ENCODE peak calls at places on chromosomes 16 and 17, in nine cellular contexts. B is stomach, Y is HCT116, P is skeletal muscle cell, T is A549, W is vagina, S is mucosa of descending colon, Q is left ventricle myocardium inferior, R is left lung. A is an unnamed sample.

GRCh38 chr17:37543527-37544122 is 53.9 kb downstream of the DUSP14 start:
- DNase-seq in B (no peak), Y (no peak), P (peak), T (no peak), W (no peak), S (no peak), Q (no peak), R (no peak), A (no peak)

GRCh38 chr17:71423871-71424546 is 696.8 kb upstream of the SOX9 start:
- DNase-seq in B (no peak), Y (peak), P (no peak), T (peak), W (no peak), S (no peak), Q (no peak), R (no peak), A (peak)

GRCh38 chr17:51078009-51078592 is 42.6 kb downstream of the SPAG9 start:
- DNase-seq in B (no peak), Y (no peak), P (no peak), T (no peak), W (no peak), S (no peak), Q (no peak), R (peak), A (no peak)

GRCh38 chr16:53787423-53787822 is 83.5 kb downstream of the FTO start:
- DNase-seq in B (no peak), Y (no peak), P (no peak), T (no peak), W (no peak), S (no peak), Q (no peak), R (no peak), A (no peak)

GRCh38 chr16:31421587-31421986 is 6.6 kb downstream of the COX6A2 start:
- DNase-seq in B (no peak), Y (no peak), P (no peak), T (no peak), W (no peak), S (peak), Q (no peak), R (no peak), A (peak)

GRCh38 chr17:7380855-7381683 is at the start of gene TNK1:
- DNase-seq in B (peak), Y (no peak), P (no peak), T (no peak), W (no peak), S (peak), Q (peak), R (peak), A (no peak)

GRCh38 chr16:397135-397661 is at the start of gene NME4:
- DNase-seq in B (no peak), Y (no peak), P (no peak), T (peak), W (no peak), S (no peak), Q (no peak), R (no peak), A (no peak)

GRCh38 chr17:28950752-28951427 is 428 bp downstream of the PHF12 start:
- DNase-seq in B (no peak), Y (no peak), P (no peak), T (no peak), W (no peak), S (no peak), Q (no peak), R (no peak), A (no peak)

GRCh38 chr16:75287708-75288107 is 36.3 kb upstream of the BCAR1 start:
- DNase-seq in B (no peak), Y (no peak), P (no peak), T (no peak), W (no peak), S (no peak), Q (no peak), R (peak), A (no peak)

GRCh38 chr17:61510991-61511390 is 58.8 kb downstream of the TBX4 start:
- DNase-seq in B (no peak), Y (no peak), P (no peak), T (no peak), W (no peak), S (no peak), Q (no peak), R (no peak), A (no peak)

GRCh38 chr17:83006515-83007455 is 72.6 kb upstream of the METRNL start:
- DNase-seq in B (no peak), Y (no peak), P (no peak), T (no peak), W (no peak), S (no peak), Q (no peak), R (no peak), A (no peak)

GRCh38 chr16:72646615-72647014 is 401.3 kb downstream of the ZFHX3 start:
- DNase-seq in B (no peak), Y (no peak), P (no peak), T (no peak), W (no peak), S (no peak), Q (no peak), R (no peak), A (no peak)

GRCh38 chr16:72905581-72905980 is 142.3 kb downstream of the ZFHX3 start:
- DNase-seq in B (no peak), Y (no peak), P (peak), T (no peak), W (no peak), S (no peak), Q (no peak), R (no peak), A (no peak)

GRCh38 chr16:14125030-14125681 is 54.0 kb downstream of the MRTFB start:
- DNase-seq in B (no peak), Y (no peak), P (no peak), T (no peak), W (no peak), S (no peak), Q (no peak), R (no peak), A (no peak)

GRCh38 chr16:53884748-53885147 is 180.8 kb downstream of the FTO start:
- DNase-seq in B (no peak), Y (no peak), P (no peak), T (no peak), W (no peak), S (no peak), Q (no peak), R (no peak), A (no peak)

GRCh38 chr17:40495140-40495539 is 6.3 kb downstream of the TNS4 start:
- DNase-seq in B (no peak), Y (no peak), P (no peak), T (no peak), W (no peak), S (no peak), Q (no peak), R (no peak), A (no peak)

GRCh38 chr16:88309905-88310259 is 72.9 kb upstream of the ZNF469 start:
- DNase-seq in B (no peak), Y (no peak), P (no peak), T (no peak), W (no peak), S (no peak), Q (peak), R (no peak), A (no peak)

GRCh38 chr16:84647830-84648594 is at the start of gene KLHL36:
- DNase-seq in B (peak), Y (no peak), P (no peak), T (peak), W (no peak), S (peak), Q (peak), R (peak), A (no peak)

GRCh38 chr16:84687715-84688114 is 12.1 kb upstream of the USP10 start:
- DNase-seq in B (no peak), Y (no peak), P (peak), T (no peak), W (no peak), S (no peak), Q (no peak), R (no peak), A (no peak)

GRCh38 chr17:4594406-4595349 is 10.3 kb downstream of the SMTNL2 start:
- DNase-seq in B (peak), Y (no peak), P (no peak), T (no peak), W (no peak), S (no peak), Q (no peak), R (no peak), A (peak)

GRCh38 chr16:69626256-69626655 is 60.5 kb downstream of the NFAT5 start:
- DNase-seq in B (no peak), Y (no peak), P (peak), T (no peak), W (no peak), S (no peak), Q (no peak), R (no peak), A (no peak)

GRCh38 chr17:73394523-73395450 is 83.0 kb upstream of the CDC42EP4 start:
- DNase-seq in B (no peak), Y (no peak), P (no peak), T (no peak), W (no peak), S (no peak), Q (no peak), R (no peak), A (no peak)

DNA sequence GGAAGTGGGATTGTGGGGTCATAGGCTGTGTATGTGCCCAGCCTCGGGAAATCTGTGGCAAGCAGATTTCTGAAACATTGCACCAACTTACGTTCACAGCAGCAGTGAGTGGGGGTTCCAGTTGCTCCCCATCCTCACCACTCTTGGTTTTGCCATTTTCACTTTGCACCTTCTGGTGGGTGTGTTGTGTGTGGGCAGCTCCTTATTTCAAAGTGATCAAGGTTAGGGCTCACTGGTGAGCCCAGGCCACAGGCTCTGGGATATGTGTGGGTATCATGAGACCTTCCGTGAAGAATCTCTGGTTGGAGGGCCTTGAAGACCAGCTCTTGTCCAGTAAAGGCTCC is 29.5 kb upstream of the PRM1 start:
- DNase-seq in B (no peak), Y (no peak), P (no peak), T (no peak), W (no peak), S (peak), Q (no peak), R (no peak), A (no peak)
- H3K4me3 ChIP-seq in B (no peak), Y (no peak), P (no peak), T (no peak), W (no peak), S (no peak), Q (no peak), R (no peak), A (no peak)

DNA sequence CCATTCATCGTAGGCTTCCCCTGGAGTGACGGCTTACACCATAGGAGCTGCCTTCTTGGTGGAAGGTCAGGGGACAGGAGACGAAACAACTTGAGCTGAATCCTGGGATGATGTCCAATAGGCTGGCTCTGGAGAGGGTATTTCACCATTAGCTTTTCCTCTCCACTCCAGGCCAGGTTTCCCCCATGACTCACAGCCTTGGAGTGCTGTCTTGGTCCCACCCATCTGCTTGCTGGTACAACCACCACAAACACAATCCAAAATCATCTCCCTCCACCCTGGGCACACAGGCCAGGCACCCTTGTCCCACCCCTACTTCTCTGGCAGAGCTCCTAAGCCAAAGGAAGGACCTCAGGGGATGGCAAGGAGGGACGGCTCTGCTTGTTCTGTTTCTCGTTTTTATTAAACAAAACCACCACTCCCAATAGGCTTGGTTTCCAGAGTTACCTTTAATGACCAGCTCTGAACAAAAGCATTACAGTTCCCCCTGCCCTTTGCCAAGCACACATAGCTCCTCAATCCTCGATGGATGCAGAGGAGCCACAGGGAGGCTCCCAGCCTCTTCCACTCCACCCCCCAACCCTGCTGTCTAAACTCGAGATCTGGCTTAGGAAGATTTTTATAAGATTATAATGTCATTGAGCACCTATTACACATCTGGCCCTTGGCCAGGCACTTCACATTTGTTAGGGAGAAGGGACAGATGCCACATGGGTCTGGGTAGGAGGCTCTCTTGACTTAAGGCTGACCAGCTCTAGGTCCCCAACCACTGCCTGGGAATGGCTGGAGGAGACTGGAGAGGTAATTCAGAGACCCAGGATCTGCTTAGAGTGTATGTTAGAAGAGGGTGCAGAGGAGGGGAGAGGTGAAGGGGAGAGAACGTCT is 13.3 kb downstream of the CAVIN1 start:
- DNase-seq in B (peak), Y (peak), P (peak), T (peak), W (peak), S (no peak), Q (peak), R (peak), A (no peak)
- H3K4me3 ChIP-seq in B (no peak), Y (peak), P (no peak), T (peak), W (peak), S (no peak), Q (peak), R (no peak), A (no peak)

DNA sequence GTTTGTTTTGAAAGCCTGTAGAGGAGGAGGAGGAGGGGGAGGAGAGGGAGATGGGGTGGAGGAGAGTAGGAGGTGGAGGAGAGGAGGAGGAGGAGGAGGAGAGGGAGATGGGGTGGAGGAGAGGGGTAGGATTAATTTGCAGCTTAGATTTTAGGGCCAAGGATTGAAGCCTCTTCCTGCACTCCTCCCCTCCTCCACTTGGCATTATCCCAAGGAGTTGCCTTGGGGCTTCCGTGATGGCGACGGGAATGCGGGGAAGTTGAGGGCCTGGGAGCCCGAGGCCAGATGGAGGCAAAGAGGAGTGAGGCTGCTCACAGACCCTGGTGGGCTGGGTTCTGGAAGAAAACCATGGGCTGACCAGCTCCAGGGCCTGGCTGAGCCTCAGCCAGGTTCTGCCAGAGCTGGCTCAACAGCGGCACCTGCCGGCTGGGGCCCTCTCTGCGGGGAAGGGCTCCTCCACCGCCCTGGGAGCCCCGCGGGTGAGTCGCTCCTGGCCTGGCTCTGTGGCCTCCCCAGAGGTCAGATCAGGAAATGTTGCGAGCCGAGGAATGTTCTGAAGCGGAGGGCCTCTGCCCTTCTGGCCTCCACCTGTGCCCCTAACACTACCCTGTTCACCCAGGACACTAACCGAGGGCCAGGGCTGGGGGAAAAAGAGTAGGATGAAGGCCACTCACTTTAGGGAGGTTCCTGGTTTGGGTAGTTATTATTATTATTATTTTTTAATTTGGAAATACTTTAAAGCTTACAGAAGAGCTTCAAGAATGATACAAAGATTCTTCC is 23.9 kb upstream of the FMNL1 start:
- DNase-seq in B (peak), Y (peak), P (peak), T (peak), W (no peak), S (peak), Q (peak), R (peak), A (peak)
- H3K4me3 ChIP-seq in B (no peak), Y (no peak), P (no peak), T (no peak), W (no peak), S (no peak), Q (peak), R (no peak), A (no peak)

GRCh38 chr17:56125830-56126819 is 27.1 kb upstream of the ANKFN1 start:
- DNase-seq in B (no peak), Y (peak), P (peak), T (peak), W (no peak), S (no peak), Q (no peak), R (no peak), A (peak)
- H3K4me3 ChIP-seq in B (no peak), Y (no peak), P (no peak), T (no peak), W (no peak), S (no peak), Q (no peak), R (no peak), A (no peak)

GRCh38 chr17:81187120-81187519 is 21.1 kb upstream of the AATK start:
- DNase-seq in B (no peak), Y (no peak), P (no peak), T (no peak), W (no peak), S (no peak), Q (no peak), R (no peak), A (no peak)
- H3K4me3 ChIP-seq in B (no peak), Y (no peak), P (no peak), T (no peak), W (no peak), S (no peak), Q (no peak), R (no peak), A (no peak)

DNA sequence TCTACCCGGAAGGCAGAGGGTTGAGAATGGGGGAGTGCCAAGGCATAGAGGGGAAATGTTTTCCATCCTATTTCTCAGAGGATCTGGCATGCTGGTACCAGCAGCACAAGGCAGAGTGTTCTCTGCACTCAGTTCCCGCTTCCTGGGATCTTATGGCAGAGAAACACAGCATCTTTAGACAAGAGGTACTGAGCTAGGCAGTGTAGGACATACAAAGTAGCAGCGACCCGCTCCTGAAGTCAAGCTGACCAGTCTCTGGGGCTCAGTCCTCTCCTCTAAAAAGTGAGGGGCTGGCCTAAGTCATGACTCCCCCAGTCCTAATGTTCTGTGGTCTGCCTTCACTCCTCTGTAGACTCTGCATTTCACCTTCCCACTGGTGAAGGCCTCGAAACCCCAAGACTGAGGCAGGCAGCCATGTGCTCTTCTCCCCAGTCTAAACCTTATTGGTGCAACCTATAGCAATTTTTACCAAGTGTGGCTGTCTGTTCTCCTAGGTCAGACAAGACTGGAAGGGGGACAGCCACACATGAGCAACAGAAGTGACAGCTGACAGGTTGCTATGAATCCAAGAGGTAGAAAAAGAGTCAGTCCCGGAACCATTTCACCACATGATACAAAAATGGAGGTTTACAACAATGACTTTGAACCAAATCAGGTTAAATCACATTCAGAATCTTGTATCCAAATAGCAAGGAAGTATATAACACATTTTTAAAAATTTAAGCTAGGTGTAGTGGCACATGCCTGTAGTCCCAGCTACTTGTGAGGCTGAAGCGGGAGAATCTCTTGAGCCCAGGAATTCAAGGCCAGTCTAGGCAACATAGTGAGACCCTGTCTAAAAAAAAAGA is 11.4 kb upstream of the TSPOAP1 start:
- DNase-seq in B (no peak), Y (no peak), P (no peak), T (no peak), W (no peak), S (no peak), Q (no peak), R (no peak), A (no peak)
- H3K4me3 ChIP-seq in B (peak), Y (no peak), P (no peak), T (no peak), W (no peak), S (no peak), Q (peak), R (peak), A (peak)

GRCh38 chr16:48378836-48379235 is 6.4 kb downstream of the SIAH1 start:
- DNase-seq in B (no peak), Y (no peak), P (no peak), T (no peak), W (peak), S (no peak), Q (no peak), R (no peak), A (no peak)
- H3K4me3 ChIP-seq in B (no peak), Y (no peak), P (no peak), T (no peak), W (no peak), S (no peak), Q (no peak), R (no peak), A (no peak)

DNA sequence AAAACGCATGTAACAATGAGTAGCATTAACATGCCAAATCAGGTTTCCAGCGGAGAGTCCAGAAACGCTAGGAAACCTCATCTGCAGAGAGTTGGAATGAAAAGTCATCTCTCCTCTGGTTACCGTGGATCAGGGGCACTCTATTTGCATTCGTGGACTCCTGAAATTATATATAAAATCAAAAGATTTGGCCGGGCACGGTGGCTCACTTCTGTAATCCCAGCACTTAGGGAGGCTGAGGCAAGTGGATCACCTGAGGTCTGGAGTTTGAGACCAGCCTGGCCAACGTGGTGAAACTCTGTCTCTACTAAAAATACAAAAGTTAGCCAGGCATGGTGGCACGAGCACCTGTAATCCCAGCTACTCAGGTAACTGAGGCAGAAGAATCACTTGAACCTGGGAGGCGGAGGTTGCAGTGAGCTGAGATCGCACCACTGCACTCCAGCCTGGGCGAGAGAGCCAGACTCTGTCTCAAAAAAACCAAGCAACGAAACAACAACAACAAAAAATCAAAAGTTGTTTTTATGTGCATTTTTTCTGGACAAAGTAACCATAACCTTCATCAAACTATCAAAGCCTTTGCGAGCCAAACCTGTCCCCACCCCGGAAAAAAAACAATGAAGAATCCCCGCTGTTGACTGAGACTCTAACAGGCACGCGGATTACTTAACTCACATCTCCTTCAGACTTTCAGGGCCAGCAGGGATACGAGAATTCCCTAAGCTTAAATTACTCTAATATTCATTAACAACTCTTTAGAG is 79.7 kb upstream of the CREBBP start:
- DNase-seq in B (no peak), Y (no peak), P (no peak), T (no peak), W (no peak), S (no peak), Q (no peak), R (no peak), A (no peak)
- H3K4me3 ChIP-seq in B (peak), Y (peak), P (peak), T (peak), W (peak), S (no peak), Q (peak), R (peak), A (no peak)

A was measured in Jurkat, Clone E6-1.